ENCODE peak calls at places on chromosomes 16 and 17, in six cellular contexts. One of them, this sample, is unnamed.

GRCh38 chr17:82998637-82999036 is 80.8 kb upstream of the METRNL start:
- DNase-seq in RWPE2: no peak
- DNase-seq in uterus: no peak
- DNase-seq in cardiac muscle cell: no peak
- DNase-seq in endodermal cell: no peak
- DNase-seq in OCI-LY7: no peak
- DNase-seq in this sample: no peak

GRCh38 chr17:30824356-30825145 is at the start of gene CRLF3:
- DNase-seq in RWPE2: peak; percentile 86
- DNase-seq in uterus: peak; percentile 91
- DNase-seq in cardiac muscle cell: peak; percentile 95
- DNase-seq in endodermal cell: peak; percentile 99
- DNase-seq in OCI-LY7: peak; percentile 95
- DNase-seq in this sample: peak; percentile 93

GRCh38 chr17:67628580-67629013 is 89.1 kb upstream of the NOL11 start:
- DNase-seq in RWPE2: no peak
- DNase-seq in uterus: no peak
- DNase-seq in cardiac muscle cell: peak; percentile 38
- DNase-seq in endodermal cell: peak; percentile 84
- DNase-seq in OCI-LY7: peak; percentile 8
- DNase-seq in this sample: no peak

GRCh38 chr17:47987240-47987835 is 16.4 kb downstream of the CDK5RAP3 start:
- DNase-seq in RWPE2: no peak
- DNase-seq in uterus: no peak
- DNase-seq in cardiac muscle cell: no peak
- DNase-seq in endodermal cell: peak; percentile 81
- DNase-seq in OCI-LY7: no peak
- DNase-seq in this sample: no peak

GRCh38 chr17:72030067-72030899 is 90.5 kb upstream of the SOX9 start:
- DNase-seq in RWPE2: no peak
- DNase-seq in uterus: peak; percentile 16
- DNase-seq in cardiac muscle cell: peak; percentile 80
- DNase-seq in endodermal cell: peak; percentile 97
- DNase-seq in OCI-LY7: peak; percentile 77
- DNase-seq in this sample: no peak

GRCh38 chr16:22357635-22357971 is 16.8 kb downstream of the CDR2 start:
- DNase-seq in RWPE2: no peak
- DNase-seq in uterus: no peak
- DNase-seq in cardiac muscle cell: no peak
- DNase-seq in endodermal cell: no peak
- DNase-seq in OCI-LY7: peak; percentile 48
- DNase-seq in this sample: no peak

GRCh38 chr16:85491798-85492616 is 121.1 kb upstream of the GSE1 start:
- DNase-seq in RWPE2: no peak
- DNase-seq in uterus: peak; percentile 62
- DNase-seq in cardiac muscle cell: no peak
- DNase-seq in endodermal cell: peak; percentile 71
- DNase-seq in OCI-LY7: no peak
- DNase-seq in this sample: no peak

GRCh38 chr17:77729587-77729986 is 228.9 kb upstream of the TNRC6C start:
- DNase-seq in RWPE2: peak; percentile 9
- DNase-seq in uterus: peak; percentile 4
- DNase-seq in cardiac muscle cell: no peak
- DNase-seq in endodermal cell: peak; percentile 16
- DNase-seq in OCI-LY7: no peak
- DNase-seq in this sample: no peak

GRCh38 chr16:87219287-87219909 is 97.8 kb downstream of the C16orf95 start:
- DNase-seq in RWPE2: no peak
- DNase-seq in uterus: no peak
- DNase-seq in cardiac muscle cell: no peak
- DNase-seq in endodermal cell: no peak
- DNase-seq in OCI-LY7: no peak
- DNase-seq in this sample: no peak

GRCh38 chr17:65394811-65395472 is 166.5 kb downstream of the AXIN2 start:
- DNase-seq in RWPE2: no peak
- DNase-seq in uterus: no peak
- DNase-seq in cardiac muscle cell: no peak
- DNase-seq in endodermal cell: no peak
- DNase-seq in OCI-LY7: no peak
- DNase-seq in this sample: no peak

GRCh38 chr16:2471016-2471652 is at the start of gene NTN3:
- DNase-seq in RWPE2: no peak
- DNase-seq in uterus: no peak
- DNase-seq in cardiac muscle cell: no peak
- DNase-seq in endodermal cell: peak; percentile 76
- DNase-seq in OCI-LY7: peak; percentile 62
- DNase-seq in this sample: no peak
- H3K4me1 ChIP-seq in RWPE2: no peaks in the 10 kb centered on the region
- H3K4me1 ChIP-seq in uterus: peaks cover 34% of the 10 kb centered on the region
- H3K4me1 ChIP-seq in cardiac muscle cell: peaks cover 41% of the 10 kb centered on the region
- H3K4me1 ChIP-seq in endodermal cell: peaks cover 13% of the 10 kb centered on the region
- H3K4me1 ChIP-seq in OCI-LY7: peaks cover 78% of the 10 kb centered on the region
- H3K4me1 ChIP-seq in this sample: peaks cover 17% of the 10 kb centered on the region

GRCh38 chr17:13332207-13332606 is 269.5 kb downstream of the HS3ST3A1 start:
- DNase-seq in RWPE2: no peak
- DNase-seq in uterus: no peak
- DNase-seq in cardiac muscle cell: no peak
- DNase-seq in endodermal cell: no peak
- DNase-seq in OCI-LY7: no peak
- DNase-seq in this sample: no peak
- H3K4me1 ChIP-seq in RWPE2: peaks cover 5% of the 10 kb centered on the region
- H3K4me1 ChIP-seq in uterus: no peaks in the 10 kb centered on the region
- H3K4me1 ChIP-seq in cardiac muscle cell: no peaks in the 10 kb centered on the region
- H3K4me1 ChIP-seq in endodermal cell: peaks cover 1% of the 10 kb centered on the region
- H3K4me1 ChIP-seq in OCI-LY7: no peaks in the 10 kb centered on the region
- H3K4me1 ChIP-seq in this sample: no peaks in the 10 kb centered on the region

GRCh38 chr16:70749681-70750601 is 51.0 kb downstream of the VAC14 start:
- DNase-seq in RWPE2: no peak
- DNase-seq in uterus: peak; percentile 69
- DNase-seq in cardiac muscle cell: peak; percentile 16
- DNase-seq in endodermal cell: peak; percentile 65
- DNase-seq in OCI-LY7: no peak
- DNase-seq in this sample: no peak
- H3K4me1 ChIP-seq in RWPE2: peaks cover 44% of the 10 kb centered on the region
- H3K4me1 ChIP-seq in uterus: peaks cover 39% of the 10 kb centered on the region
- H3K4me1 ChIP-seq in cardiac muscle cell: no peaks in the 10 kb centered on the region
- H3K4me1 ChIP-seq in endodermal cell: no peaks in the 10 kb centered on the region
- H3K4me1 ChIP-seq in OCI-LY7: peaks cover 10% of the 10 kb centered on the region
- H3K4me1 ChIP-seq in this sample: no peaks in the 10 kb centered on the region

GRCh38 chr17:29709861-29710849 is 87.4 kb upstream of the CORO6 start:
- DNase-seq in RWPE2: no peak
- DNase-seq in uterus: no peak
- DNase-seq in cardiac muscle cell: peak; percentile 60
- DNase-seq in endodermal cell: no peak
- DNase-seq in OCI-LY7: no peak
- DNase-seq in this sample: no peak
- H3K4me1 ChIP-seq in RWPE2: peaks cover 29% of the 10 kb centered on the region
- H3K4me1 ChIP-seq in uterus: no peaks in the 10 kb centered on the region
- H3K4me1 ChIP-seq in cardiac muscle cell: peaks cover 8% of the 10 kb centered on the region
- H3K4me1 ChIP-seq in endodermal cell: no peaks in the 10 kb centered on the region
- H3K4me1 ChIP-seq in OCI-LY7: peaks cover 41% of the 10 kb centered on the region
- H3K4me1 ChIP-seq in this sample: peaks cover 44% of the 10 kb centered on the region

DNA sequence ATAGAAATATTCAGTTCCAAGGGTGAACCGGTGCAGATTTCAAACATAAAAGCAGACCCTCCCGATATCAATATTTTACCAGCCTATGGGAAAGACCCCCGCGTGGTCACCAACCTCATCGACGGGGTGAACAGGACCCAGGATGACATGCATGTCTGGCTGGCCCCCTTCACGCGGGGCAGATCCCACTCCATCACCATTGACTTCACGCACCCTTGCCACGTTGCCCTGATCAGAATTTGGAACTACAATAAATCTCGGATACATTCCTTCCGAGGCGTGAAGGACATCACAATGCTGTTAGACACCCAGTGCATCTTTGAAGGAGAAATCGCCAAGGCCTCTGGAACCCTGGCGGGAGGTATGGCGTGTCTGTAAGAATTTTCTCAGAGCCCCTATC is 200.0 kb downstream of the KATNIP start:
- DNase-seq in RWPE2: no peak
- DNase-seq in uterus: no peak
- DNase-seq in cardiac muscle cell: no peak
- DNase-seq in endodermal cell: no peak
- DNase-seq in OCI-LY7: no peak
- DNase-seq in this sample: no peak
- H3K4me1 ChIP-seq in RWPE2: peaks cover 7% of the 10 kb centered on the region
- H3K4me1 ChIP-seq in uterus: no peaks in the 10 kb centered on the region
- H3K4me1 ChIP-seq in cardiac muscle cell: peaks cover 2% of the 10 kb centered on the region
- H3K4me1 ChIP-seq in endodermal cell: no peaks in the 10 kb centered on the region
- H3K4me1 ChIP-seq in OCI-LY7: peaks cover 4% of the 10 kb centered on the region
- H3K4me1 ChIP-seq in this sample: peaks cover 10% of the 10 kb centered on the region

GRCh38 chr17:57915532-57915931 is 39.7 kb downstream of the CUEDC1 start:
- DNase-seq in RWPE2: no peak
- DNase-seq in uterus: no peak
- DNase-seq in cardiac muscle cell: no peak
- DNase-seq in endodermal cell: peak; percentile 72
- DNase-seq in OCI-LY7: no peak
- DNase-seq in this sample: no peak

GRCh38 chr17:57913576-57914273 is 41.5 kb downstream of the CUEDC1 start:
- DNase-seq in RWPE2: no peak
- DNase-seq in uterus: no peak
- DNase-seq in cardiac muscle cell: peak; percentile 23
- DNase-seq in endodermal cell: no peak
- DNase-seq in OCI-LY7: no peak
- DNase-seq in this sample: no peak

GRCh38 chr17:57911834-57912673 is 43.2 kb downstream of the CUEDC1 start:
- DNase-seq in RWPE2: no peak
- DNase-seq in uterus: peak; percentile 88
- DNase-seq in cardiac muscle cell: peak; percentile 63
- DNase-seq in endodermal cell: peak; percentile 77
- DNase-seq in OCI-LY7: no peak
- DNase-seq in this sample: no peak

GRCh38 chr17:57915980-57916757 is 39.0 kb downstream of the CUEDC1 start:
- DNase-seq in RWPE2: no peak
- DNase-seq in uterus: no peak
- DNase-seq in cardiac muscle cell: no peak
- DNase-seq in endodermal cell: peak; percentile 83
- DNase-seq in OCI-LY7: no peak
- DNase-seq in this sample: no peak

GRCh38 chr17:57914274-57915147 is 40.7 kb downstream of the CUEDC1 start:
- DNase-seq in RWPE2: no peak
- DNase-seq in uterus: no peak
- DNase-seq in cardiac muscle cell: no peak
- DNase-seq in endodermal cell: peak; percentile 46
- DNase-seq in OCI-LY7: no peak
- DNase-seq in this sample: no peak
- H3K4me1 ChIP-seq in RWPE2: peaks cover 17% of the 10 kb centered on the region
- H3K4me1 ChIP-seq in uterus: peaks cover 7% of the 10 kb centered on the region
- H3K4me1 ChIP-seq in cardiac muscle cell: peaks cover 24% of the 10 kb centered on the region
- H3K4me1 ChIP-seq in endodermal cell: peaks cover 36% of the 10 kb centered on the region
- H3K4me1 ChIP-seq in OCI-LY7: peaks cover 7% of the 10 kb centered on the region
- H3K4me1 ChIP-seq in this sample: no peaks in the 10 kb centered on the region

DNA sequence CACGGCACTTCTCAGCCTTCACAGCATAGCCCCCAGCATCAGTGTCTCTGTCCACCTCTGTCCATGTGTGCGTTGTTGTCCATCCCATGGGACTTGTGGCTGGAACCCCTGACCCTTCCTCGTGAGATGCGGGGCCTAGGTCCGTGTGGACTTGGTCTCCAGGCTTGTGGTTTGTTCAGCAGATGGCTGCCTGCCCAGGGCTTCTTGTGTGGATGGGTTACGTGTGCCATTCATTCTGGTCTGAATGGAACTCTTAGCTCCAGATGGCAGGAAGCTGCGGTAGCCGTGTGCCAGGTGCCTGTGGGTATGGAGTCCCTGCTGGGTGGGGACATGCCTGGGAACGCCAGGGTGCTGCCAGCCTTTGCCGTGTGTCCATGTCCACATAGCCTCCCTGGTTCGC is 31.7 kb upstream of the NUDT16L1 start:
- DNase-seq in RWPE2: no peak
- DNase-seq in uterus: no peak
- DNase-seq in cardiac muscle cell: no peak
- DNase-seq in endodermal cell: no peak
- DNase-seq in OCI-LY7: no peak
- DNase-seq in this sample: no peak
- H3K4me1 ChIP-seq in RWPE2: peaks cover 15% of the 10 kb centered on the region
- H3K4me1 ChIP-seq in uterus: peaks cover 12% of the 10 kb centered on the region
- H3K4me1 ChIP-seq in cardiac muscle cell: no peaks in the 10 kb centered on the region
- H3K4me1 ChIP-seq in endodermal cell: no peaks in the 10 kb centered on the region
- H3K4me1 ChIP-seq in OCI-LY7: no peaks in the 10 kb centered on the region
- H3K4me1 ChIP-seq in this sample: peaks cover 59% of the 10 kb centered on the region

GRCh38 chr16:88925540-88925887 is 51.5 kb downstream of the CBFA2T3 start:
- DNase-seq in RWPE2: no peak
- DNase-seq in uterus: no peak
- DNase-seq in cardiac muscle cell: no peak
- DNase-seq in endodermal cell: no peak
- DNase-seq in OCI-LY7: no peak
- DNase-seq in this sample: no peak
- H3K4me1 ChIP-seq in RWPE2: peaks cover 20% of the 10 kb centered on the region
- H3K4me1 ChIP-seq in uterus: peaks cover 8% of the 10 kb centered on the region
- H3K4me1 ChIP-seq in cardiac muscle cell: no peaks in the 10 kb centered on the region
- H3K4me1 ChIP-seq in endodermal cell: no peaks in the 10 kb centered on the region
- H3K4me1 ChIP-seq in OCI-LY7: peaks cover 15% of the 10 kb centered on the region
- H3K4me1 ChIP-seq in this sample: peaks cover 4% of the 10 kb centered on the region

This sample was measured in CD8-positive, alpha-beta memory T cell.